ENCODE peak calls at places on chromosomes 6 and 20, in six cellular contexts. Z, F, M, S, K and J are unnamed samples.

GRCh38 chr6:16936893-16937292 is 165.0 kb upstream of the STMND1 start:
- DNase-seq in Z (no peak), M (no peak), S (no peak), F (no peak), K (no peak), J (no peak)

GRCh38 chr6:10414766-10415592 is at the start of gene TFAP2A:
- DNase-seq in K (no peak), M (no peak), F (peak), S (no peak), Z (no peak), J (no peak)

GRCh38 chr6:36239710-36240256 is 30.1 kb upstream of the PNPLA1 start:
- DNase-seq in S (no peak), Z (peak), K (no peak), M (no peak), F (no peak), J (no peak)

GRCh38 chr6:162118706-162119105 is 608.9 kb downstream of the PRKN start:
- DNase-seq in M (no peak), F (no peak), Z (no peak), S (no peak), K (no peak), J (no peak)

GRCh38 chr20:22227301-22227700 is 357.1 kb downstream of the FOXA2 start:
- DNase-seq in Z (no peak), F (no peak), M (no peak), S (no peak), K (no peak), J (no peak)

GRCh38 chr6:37974381-37974780 is 154.9 kb downstream of the ZFAND3 start:
- DNase-seq in S (no peak), Z (no peak), F (no peak), K (no peak), M (no peak), J (no peak)

GRCh38 chr6:148345176-148345575 is 2.5 kb downstream of the SASH1 start:
- DNase-seq in Z (peak), F (no peak), S (no peak), M (no peak), K (no peak), J (no peak)

GRCh38 chr20:49570161-49570827 is 2.4 kb upstream of the PTGIS start:
- DNase-seq in Z (no peak), K (no peak), S (no peak), M (no peak), F (no peak), J (no peak)

GRCh38 chr6:53250137-53250760 is 98.5 kb downstream of the ELOVL5 start:
- DNase-seq in S (no peak), M (no peak), F (no peak), K (no peak), Z (no peak), J (no peak)

GRCh38 chr6:15911753-15912504 is 217.0 kb upstream of the MYLIP start:
- DNase-seq in F (no peak), K (no peak), S (no peak), M (no peak), Z (no peak), J (no peak)

GRCh38 chr6:11756292-11756691 is 22.3 kb downstream of the ADTRP start:
- DNase-seq in F (no peak), Z (no peak), S (no peak), K (no peak), M (no peak), J (no peak)
- TF ChIP-seq TAF1 in F (no peak), Z (no peak), S (no peak), K (no peak), M (no peak), J (no peak)

GRCh38 chr20:62367136-62367482 is at the start of gene LAMA5:
- DNase-seq in S (peak), M (no peak), K (peak), Z (peak), F (no peak), J (peak)
- TF ChIP-seq POLR2A in S (no peak), M (no peak), K (no peak), Z (peak), F (no peak), J (no peak)

DNA sequence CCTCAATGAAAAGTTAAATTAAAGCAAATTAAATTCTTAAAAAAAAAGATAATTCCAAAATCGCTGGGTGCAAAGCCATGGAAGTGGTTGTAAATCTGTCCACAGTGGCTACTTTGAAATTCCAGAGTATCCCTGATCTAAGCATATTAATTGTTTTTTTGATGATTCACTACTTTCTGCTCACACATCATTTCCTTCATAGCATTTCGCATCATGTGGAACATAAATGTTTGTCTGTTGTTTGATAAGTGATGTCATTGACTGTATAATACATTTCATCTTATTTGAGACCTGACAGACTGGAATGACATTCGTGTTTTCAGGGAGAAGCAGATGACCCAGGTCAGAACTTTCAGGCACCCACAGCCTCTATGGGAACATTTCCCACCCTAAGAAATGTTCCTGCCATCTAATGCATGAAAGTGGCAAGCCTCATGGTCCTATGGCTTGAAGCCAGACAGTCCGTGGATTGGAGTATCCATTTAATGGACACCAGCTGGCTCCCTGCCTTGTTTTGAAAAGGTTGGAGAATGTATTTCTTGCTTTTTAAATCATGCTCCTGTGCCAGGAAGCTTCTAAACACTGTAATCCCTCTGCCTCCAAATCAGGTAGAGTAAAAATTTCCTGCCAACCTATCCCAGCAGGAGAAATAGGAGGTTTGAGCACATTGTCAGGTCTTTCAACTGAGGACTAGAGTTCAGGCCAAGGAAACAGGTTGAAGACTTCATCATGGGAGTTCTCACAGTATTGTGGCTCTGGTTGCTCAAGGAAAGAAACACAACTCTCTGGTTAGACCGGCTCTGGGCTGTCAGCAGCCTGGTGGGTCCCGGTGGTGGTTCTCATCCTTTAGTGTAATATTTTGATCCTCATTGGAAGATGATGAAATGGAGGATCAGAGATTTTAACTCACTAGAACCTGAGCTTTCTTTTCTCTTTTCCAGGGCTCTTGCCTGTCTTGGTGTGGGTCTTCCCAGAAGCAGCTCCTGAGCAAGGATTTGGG is 157.9 kb downstream of the SLC24A3 start:
- DNase-seq in M (no peak), Z (no peak), S (no peak), K (no peak), F (no peak), J (no peak)
- TF ChIP-seq TAF1 in M (no peak), Z (no peak), S (no peak), K (no peak), F (no peak), J (no peak)

DNA sequence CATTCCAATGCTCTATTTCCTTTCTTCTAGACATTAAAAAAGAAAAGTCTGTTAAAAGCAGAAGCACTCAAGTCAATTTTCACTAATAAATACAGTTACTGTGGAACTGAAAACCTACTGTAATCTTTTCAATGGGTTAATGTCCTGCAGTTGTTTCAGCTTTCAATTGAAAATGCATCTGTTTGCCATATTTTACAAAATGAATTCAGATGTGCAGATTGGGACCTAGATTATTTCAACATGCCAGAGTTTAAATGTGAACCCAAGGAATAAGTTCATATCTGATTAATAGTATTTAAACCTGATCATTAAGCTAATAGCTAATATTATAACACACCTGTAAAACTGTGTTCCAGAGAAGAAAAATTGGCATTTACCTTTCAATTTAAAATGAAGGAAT is 9.7 kb downstream of the SUPT3H start:
- DNase-seq in Z (no peak), S (no peak), M (no peak), F (no peak), K (no peak), J (no peak)
- TF ChIP-seq POLR2A in Z (no peak), S (no peak), M (no peak), F (no peak), K (no peak), J (no peak)